ENCODE peak calls at places on chromosomes 1 and 21, in four cellular contexts. Z is epithelial cell of proximal tubule, Q is AG04450, X is thyroid gland. F is an unnamed sample.

GRCh38 chr1:90580176-90580575 is 136.9 kb downstream of the BARHL2 start:
- DNase-seq in Q (no peak), Z (no peak), X (no peak), F (no peak)

GRCh38 chr21:35257413-35257812 is 208.3 kb upstream of the RUNX1 start:
- DNase-seq in X (peak; percentile 52), Z (peak; percentile 74), Q (peak; percentile 68), F (peak; percentile 26)

GRCh38 chr1:64340361-64340760 is 129.6 kb upstream of the CACHD1 start:
- DNase-seq in Q (no peak), Z (no peak), X (no peak), F (no peak)

GRCh38 chr1:6420594-6421042 is 899 bp upstream of the HES2 start:
- DNase-seq in Z (no peak), X (no peak), Q (no peak), F (no peak)

GRCh38 chr1:45329445-45329844 is 2.8 kb downstream of the HPDL start:
- DNase-seq in X (no peak), Q (no peak), Z (no peak), F (no peak)

GRCh38 chr1:29379438-29380073 is 143.2 kb downstream of the PTPRU start:
- DNase-seq in Q (no peak), X (no peak), Z (peak; percentile 18), F (peak; percentile 47)

GRCh38 chr1:112675728-112676381 is 1.4 kb downstream of the MOV10 start:
- DNase-seq in Q (no peak), X (no peak), Z (no peak), F (no peak)

GRCh38 chr1:185860316-185860715 is 126.1 kb downstream of the HMCN1 start:
- DNase-seq in X (no peak), Z (no peak), Q (no peak), F (no peak)

GRCh38 chr1:39026051-39026946 is at the start of gene NDUFS5:
- DNase-seq in Z (peak; percentile 65), Q (peak; percentile 77), X (peak; percentile 93), F (peak; percentile 96)

GRCh38 chr1:51733793-51734522 is 117.1 kb downstream of the OSBPL9 start:
- DNase-seq in Z (no peak), Q (no peak), X (no peak), F (no peak)

GRCh38 chr1:56190975-56191768 is 388.2 kb downstream of the PLPP3 start:
- DNase-seq in Z (no peak), X (no peak), Q (no peak), F (no peak)

GRCh38 chr1:79259390-79260336 is 253.1 kb upstream of the ADGRL4 start:
- DNase-seq in X (no peak), Z (peak; percentile 15), Q (peak; percentile 7), F (no peak)

GRCh38 chr1:247528812-247529474 is 7.3 kb downstream of the OR2C3 start:
- DNase-seq in Q (no peak), Z (no peak), X (no peak), F (no peak)

GRCh38 chr1:174969977-174970376 is 29.8 kb upstream of the CACYBP start:
- DNase-seq in Q (no peak), Z (no peak), X (no peak), F (no peak)

GRCh38 chr1:18101508-18101907 is 6.1 kb upstream of the IGSF21 start:
- DNase-seq in Q (no peak), X (no peak), Z (no peak), F (no peak)

GRCh38 chr1:78304766-78305165 is 186.0 kb upstream of the PTGFR start:
- DNase-seq in X (no peak), Z (no peak), Q (no peak), F (no peak)

GRCh38 chr1:218671573-218671972 is 326.4 kb downstream of the TGFB2 start:
- DNase-seq in Q (no peak), X (no peak), Z (no peak), F (no peak)

GRCh38 chr1:54110991-54111390 is 41.8 kb downstream of the CDCP2 start:
- DNase-seq in Z (no peak), X (no peak), Q (no peak), F (no peak)

GRCh38 chr1:244050835-244051444 is at the start of gene ZBTB18:
- DNase-seq in X (no peak), Q (peak; percentile 75), Z (no peak), F (peak; percentile 57)

GRCh38 chr1:243595527-243596206 is 254.4 kb downstream of the AKT3 start:
- DNase-seq in Z (no peak), Q (peak; percentile 32), X (no peak), F (no peak)

GRCh38 chr1:239386453-239387303 is at the start of gene CHRM3:
- DNase-seq in X (peak; percentile 51), Z (no peak), Q (no peak), F (peak; percentile 86)

GRCh38 chr1:64675718-64676345 is 69.0 kb upstream of the RAVER2 start:
- DNase-seq in Q (no peak), Z (no peak), X (no peak), F (no peak)

GRCh38 chr21:42524341-42525227 is 10.9 kb downstream of the SLC37A1 start:
- DNase-seq in X (peak; percentile 91), Z (no peak), Q (no peak), F (peak; percentile 67)

GRCh38 chr1:38454749-38455441 is 404.7 kb downstream of the RRAGC start:
- DNase-seq in X (no peak), Q (no peak), Z (no peak), F (no peak)

GRCh38 chr1:41282679-41283317 is 40.7 kb upstream of the SCMH1 start:
- DNase-seq in Q (no peak), Z (no peak), X (peak; percentile 39), F (peak; percentile 45)

GRCh38 chr1:240455228-240455821 is 156.6 kb downstream of the GREM2 start:
- DNase-seq in Z (no peak), Q (no peak), X (no peak), F (no peak)

GRCh38 chr1:112172294-112172882 is 182.9 kb upstream of the KCND3 start:
- DNase-seq in X (peak; percentile 4), Z (peak; percentile 4), Q (peak; percentile 1), F (peak; percentile 55)

GRCh38 chr21:37800122-37800455 is 116.2 kb downstream of the KCNJ6 start:
- DNase-seq in X (no peak), Q (no peak), Z (no peak), F (no peak)

DNA sequence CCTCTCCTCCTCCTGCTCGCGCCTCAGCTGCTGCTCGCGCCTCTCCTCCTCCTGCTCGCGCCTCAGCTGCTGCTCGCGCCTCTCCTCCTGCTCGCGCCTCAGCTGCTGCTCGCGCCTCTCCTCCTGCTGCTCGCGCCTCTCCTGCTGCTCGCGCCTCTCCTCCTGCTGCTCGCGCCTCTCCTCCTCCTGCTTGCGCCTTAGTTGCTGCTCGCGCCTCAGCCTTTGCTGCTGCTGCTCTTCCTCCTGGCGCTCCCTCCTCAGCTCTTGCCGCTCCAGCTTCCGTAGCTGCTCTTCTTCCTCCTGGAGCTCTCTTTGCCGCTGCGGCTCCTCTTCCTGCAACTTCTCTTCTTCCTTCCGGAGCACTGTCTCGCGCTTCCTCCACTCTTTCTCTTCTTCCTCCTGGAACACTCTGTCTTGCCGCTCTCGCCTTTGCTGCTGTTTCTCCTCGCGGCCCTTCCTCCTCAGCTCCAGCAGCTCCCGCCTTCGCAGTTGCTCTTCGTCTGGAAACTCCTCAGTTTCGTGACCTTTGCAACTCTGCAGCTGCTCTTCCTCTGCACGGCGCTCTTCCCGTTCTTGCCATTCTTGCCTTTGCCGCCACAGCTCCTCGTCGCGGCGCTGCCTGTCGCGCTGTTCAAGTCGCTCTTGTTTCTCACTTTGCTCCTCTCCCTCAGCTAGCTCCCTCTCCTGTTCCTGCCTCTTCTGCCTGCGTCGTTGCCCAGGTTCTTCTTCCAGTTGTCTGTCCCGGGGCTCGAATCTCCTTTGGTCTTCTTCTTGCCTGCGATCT is 3.0 kb downstream of the TCHH start:
- DNase-seq in X (no peak), Q (no peak), Z (no peak), F (peak; percentile 43)
- H3K4me3 ChIP-seq in X (no peak overlapping the region), Q (peak overlapping the region; percentile 42), Z (peak overlapping the region; percentile 44), F (peak overlapping the region; percentile 7)

GRCh38 chr1:83692524-83693336 is 306.2 kb downstream of the TTLL7 start:
- DNase-seq in Q (no peak), X (peak; percentile 14), Z (peak; percentile 22), F (peak; percentile 13)
- H3K4me3 ChIP-seq in Q (peak overlapping the region; percentile 10), X (peak overlapping the region; percentile 21), Z (peak overlapping the region; percentile 51), F (no peak overlapping the region)

GRCh38 chr1:154328318-154329151 is 3.2 kb downstream of the ATP8B2 start:
- DNase-seq in Z (no peak), Q (no peak), X (peak; percentile 90), F (peak; percentile 93)

GRCh38 chr1:154326546-154327465 is 1.5 kb downstream of the ATP8B2 start:
- DNase-seq in Q (no peak), X (peak; percentile 19), Z (no peak), F (peak; percentile 60)

GRCh38 chr1:154325583-154326545 is 539 bp downstream of the ATP8B2 start:
- DNase-seq in Q (peak; percentile 73), X (peak; percentile 51), Z (no peak), F (peak; percentile 83)

GRCh38 chr1:154329152-154329521 is 3.8 kb downstream of the ATP8B2 start:
- DNase-seq in Z (no peak), X (no peak), Q (no peak), F (peak; percentile 45)

DNA sequence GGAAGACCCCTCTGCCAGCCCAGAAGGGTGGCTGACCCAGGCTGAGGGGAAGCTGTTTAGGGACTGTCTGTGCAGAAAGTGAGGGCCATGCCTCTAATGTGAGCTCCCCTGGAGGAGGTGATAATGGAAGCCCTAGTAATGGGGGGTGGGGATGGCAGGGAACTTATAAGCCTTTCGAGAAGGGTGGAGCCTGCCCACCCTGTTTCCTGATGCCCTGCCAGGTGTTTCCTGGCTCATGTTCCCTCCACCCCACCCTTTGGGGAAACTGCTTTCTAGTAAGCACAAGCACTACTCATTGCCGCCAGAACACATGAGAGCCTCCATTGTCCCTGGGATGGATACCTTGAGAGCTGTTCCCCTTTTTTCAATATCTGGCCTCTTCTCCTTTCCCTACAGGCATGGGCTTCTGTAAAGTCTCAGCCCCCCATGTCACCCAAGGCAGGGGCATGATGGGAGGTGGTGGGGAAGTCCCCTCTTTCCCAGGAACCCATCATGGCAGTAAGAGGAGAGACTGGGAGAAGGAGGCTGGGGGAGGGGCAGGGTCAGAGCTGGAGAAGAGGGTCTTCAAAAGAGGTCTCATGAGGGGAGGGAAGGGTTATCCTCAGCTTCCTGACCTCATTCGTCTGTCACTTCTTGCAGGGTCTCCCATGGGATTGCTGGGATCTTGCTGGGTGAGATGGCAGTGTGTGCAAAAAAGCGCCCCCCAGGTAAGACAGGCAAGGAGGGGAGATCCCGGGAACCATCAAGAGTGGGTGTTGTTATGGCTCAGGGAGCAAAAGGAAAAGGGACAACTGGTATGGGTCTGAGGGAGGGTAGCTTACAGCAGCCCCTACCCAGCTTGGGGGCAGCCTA is 2.4 kb downstream of the ATP8B2 start:
- DNase-seq in Q (no peak), X (peak; percentile 16), Z (no peak), F (no peak)
- H3K4me3 ChIP-seq in Q (peak overlapping the region; percentile 58), X (peak overlapping the region; percentile 33), Z (peak overlapping the region; percentile 39), F (peak overlapping the region; percentile 64)

GRCh38 chr1:229913491-229913890 is 153.5 kb upstream of the GALNT2 start:
- DNase-seq in Z (no peak), X (peak; percentile 57), Q (no peak), F (no peak)
- H3K4me3 ChIP-seq in Z (no peak overlapping the region), X (no peak overlapping the region), Q (no peak overlapping the region), F (no peak overlapping the region)

GRCh38 chr1:171841050-171841910 is at the start of gene DNM3:
- DNase-seq in X (peak; percentile 77), Q (peak; percentile 60), Z (no peak), F (peak; percentile 86)
- H3K4me3 ChIP-seq in X (peak within 1 kb of the TSS; percentile 59), Q (peak within 1 kb of the TSS; percentile 67), Z (peak within 1 kb of the TSS; percentile 64), F (peak within 1 kb of the TSS; percentile 88)

GRCh38 chr21:45364464-45365185 is 40.3 kb upstream of the COL18A1 start:
- DNase-seq in Z (no peak), Q (peak; percentile 55), X (no peak), F (peak; percentile 50)
- H3K4me3 ChIP-seq in Z (peak overlapping the region; percentile 13), Q (peak overlapping the region; percentile 35), X (no peak overlapping the region), F (no peak overlapping the region)